ENCODE peak calls at places on chromosomes 7 and 10, in eight cellular contexts. S is kidney, K is GM12865, T is brain microvascular endothelial cell, U is spleen, I is AG04450, G is foreskin fibroblast, L is fibroblast of lung. F is an unnamed sample.

GRCh38 chr10:60148266-60148840 is 241.3 kb downstream of the ANK3 start:
- DNase-seq in S (no peak), U (no peak), G (peak; percentile 79), K (no peak), T (peak; percentile 86), L (peak; percentile 86), I (peak; percentile 69), F (peak; percentile 94)

GRCh38 chr7:116443101-116443523 is 56.4 kb upstream of the CAV2 start:
- DNase-seq in S (no peak), K (no peak), L (peak; percentile 97), G (peak; percentile 85), U (no peak), I (peak; percentile 82), T (peak; percentile 79), F (peak; percentile 90)

GRCh38 chr7:133303372-133303771 is 50.5 kb downstream of the EXOC4 start:
- DNase-seq in I (no peak), K (no peak), T (no peak), S (no peak), G (no peak), L (no peak), U (no peak), F (no peak)

GRCh38 chr7:69820479-69821192 is 222.4 kb downstream of the AUTS2 start:
- DNase-seq in U (no peak), G (no peak), L (no peak), S (no peak), K (no peak), I (no peak), T (no peak), F (no peak)

GRCh38 chr7:11261470-11261869 is 287.8 kb downstream of the PHF14 start:
- DNase-seq in K (no peak), U (no peak), S (no peak), I (no peak), T (no peak), G (no peak), L (peak; percentile 25), F (no peak)

GRCh38 chr7:21327422-21328191 is 100.3 kb upstream of the SP4 start:
- DNase-seq in U (no peak), L (no peak), S (no peak), I (no peak), G (no peak), K (no peak), T (no peak), F (no peak)

GRCh38 chr7:50793115-50793946 is 10.6 kb upstream of the GRB10 start:
- DNase-seq in U (peak; percentile 90), S (peak; percentile 88), K (no peak), I (no peak), T (peak; percentile 45), L (peak; percentile 55), G (peak; percentile 53), F (peak; percentile 70)

GRCh38 chr10:42951486-42952251 is 125.2 kb upstream of the RET start:
- DNase-seq in K (no peak), G (no peak), I (no peak), U (peak; percentile 68), T (no peak), S (peak; percentile 88), L (no peak), F (no peak)

GRCh38 chr10:14723052-14723689 is 51.5 kb downstream of the FAM107B start:
- DNase-seq in K (no peak), L (no peak), U (no peak), T (no peak), I (no peak), G (no peak), S (no peak), F (no peak)
- H3K4me3 ChIP-seq in K (no peak overlapping the region), L (no peak overlapping the region), U (no peak overlapping the region), T (no peak overlapping the region), I (no peak overlapping the region), G (no peak overlapping the region), S (no peak overlapping the region), F (no peak overlapping the region)

GRCh38 chr10:109922353-109922975 is 847 bp downstream of the XPNPEP1 start:
- DNase-seq in G (no peak), L (no peak), I (no peak), K (no peak), S (no peak), T (no peak), U (no peak), F (no peak)

GRCh38 chr10:109926141-109926745 is 2.9 kb upstream of the XPNPEP1 start:
- DNase-seq in L (no peak), K (no peak), T (no peak), S (no peak), I (no peak), G (no peak), U (no peak), F (no peak)

GRCh38 chr10:109924947-109925620 is 1.8 kb upstream of the XPNPEP1 start:
- DNase-seq in L (no peak), I (no peak), K (no peak), G (no peak), U (no peak), T (no peak), S (no peak), F (no peak)

GRCh38 chr10:109924100-109924499 is 789 bp upstream of the XPNPEP1 start:
- DNase-seq in L (no peak), U (peak; percentile 77), S (no peak), K (no peak), I (no peak), T (no peak), G (no peak), F (no peak)

GRCh38 chr10:109922976-109923921 is at the start of gene XPNPEP1:
- DNase-seq in L (peak; percentile 86), S (peak; percentile 97), K (peak; percentile 91), T (peak; percentile 71), G (peak; percentile 86), U (peak; percentile 97), I (peak; percentile 37), F (peak; percentile 87)
- TF ChIP-seq CTCF in L (no peak), S (no peak), K (no peak), T (no peak), G (no peak), U (no peak), I (no peak), F (no peak)

GRCh38 chr7:17266559-17266958 is 31.9 kb upstream of the AHR start:
- DNase-seq in T (no peak), G (no peak), I (no peak), K (no peak), U (no peak), S (no peak), L (no peak), F (no peak)
- H3K4me3 ChIP-seq in T (no peak overlapping the region), G (no peak overlapping the region), I (no peak overlapping the region), K (no peak overlapping the region), U (no peak overlapping the region), S (no peak overlapping the region), L (no peak overlapping the region), F (no peak overlapping the region)

GRCh38 chr7:80047856-80048459 is 86.7 kb upstream of the GNAI1 start:
- DNase-seq in L (no peak), K (no peak), I (no peak), G (no peak), U (no peak), S (no peak), T (no peak), F (peak; percentile 30)
- TF ChIP-seq CTCF in L (no peak), K (no peak), I (peak; percentile 50), G (peak; percentile 11), U (no peak), S (no peak), T (no peak), F (peak; percentile 52)